ENCODE peak calls at places on chromosome 10, in six cellular contexts. One of them, this sample, is unnamed. For H3K4me1, the result is how much of the 10 kb centered on the place peaks cover.

GRCh38 chr10:62545667-62546066 is 171.5 kb downstream of the ZNF365 start:
- DNase-seq in pancreas: no peak
- DNase-seq in CD8-positive, alpha-beta T cell: no peak
- DNase-seq in sigmoid colon: peak
- DNase-seq in adrenal gland: peak
- DNase-seq in transverse colon: no peak
- DNase-seq in this sample: no peak

GRCh38 chr10:84138478-84139125 is 707 bp upstream of the GHITM start:
- DNase-seq in pancreas: peak
- DNase-seq in CD8-positive, alpha-beta T cell: peak
- DNase-seq in sigmoid colon: no peak
- DNase-seq in adrenal gland: peak
- DNase-seq in transverse colon: peak
- DNase-seq in this sample: peak

GRCh38 chr10:132539431-132539839 is 1.8 kb downstream of the INPP5A start:
- DNase-seq in pancreas: peak
- DNase-seq in CD8-positive, alpha-beta T cell: no peak
- DNase-seq in sigmoid colon: peak
- DNase-seq in adrenal gland: peak
- DNase-seq in transverse colon: peak
- DNase-seq in this sample: peak

GRCh38 chr10:72308320-72308987 is 34.7 kb downstream of the DDIT4 start:
- DNase-seq in pancreas: peak
- DNase-seq in CD8-positive, alpha-beta T cell: no peak
- DNase-seq in sigmoid colon: peak
- DNase-seq in adrenal gland: peak
- DNase-seq in transverse colon: peak
- DNase-seq in this sample: peak

GRCh38 chr10:49157229-49157628 is 23.4 kb upstream of the FAM170B start:
- DNase-seq in pancreas: no peak
- DNase-seq in CD8-positive, alpha-beta T cell: no peak
- DNase-seq in sigmoid colon: no peak
- DNase-seq in adrenal gland: no peak
- DNase-seq in transverse colon: no peak
- DNase-seq in this sample: no peak

GRCh38 chr10:58704226-58705200 is 191.8 kb downstream of the BICC1 start:
- DNase-seq in pancreas: no peak
- DNase-seq in CD8-positive, alpha-beta T cell: no peak
- DNase-seq in sigmoid colon: no peak
- DNase-seq in adrenal gland: no peak
- DNase-seq in transverse colon: no peak
- DNase-seq in this sample: no peak

GRCh38 chr10:61304751-61305150 is 148.4 kb downstream of the TMEM26 start:
- DNase-seq in pancreas: no peak
- DNase-seq in CD8-positive, alpha-beta T cell: no peak
- DNase-seq in sigmoid colon: no peak
- DNase-seq in adrenal gland: no peak
- DNase-seq in transverse colon: no peak
- DNase-seq in this sample: no peak

GRCh38 chr10:94361161-94361794 is 1.5 kb downstream of the NOC3L start:
- DNase-seq in pancreas: peak
- DNase-seq in CD8-positive, alpha-beta T cell: no peak
- DNase-seq in sigmoid colon: no peak
- DNase-seq in adrenal gland: peak
- DNase-seq in transverse colon: peak
- DNase-seq in this sample: no peak

GRCh38 chr10:17430647-17431355 is 23.6 kb downstream of the ST8SIA6 start:
- DNase-seq in pancreas: peak
- DNase-seq in CD8-positive, alpha-beta T cell: peak
- DNase-seq in sigmoid colon: peak
- DNase-seq in adrenal gland: peak
- DNase-seq in transverse colon: peak
- DNase-seq in this sample: peak

GRCh38 chr10:70424320-70424719 is 17.2 kb downstream of the NODAL start:
- DNase-seq in pancreas: no peak
- DNase-seq in CD8-positive, alpha-beta T cell: no peak
- DNase-seq in sigmoid colon: no peak
- DNase-seq in adrenal gland: no peak
- DNase-seq in transverse colon: no peak
- DNase-seq in this sample: no peak

GRCh38 chr10:22618081-22618785 is 96.1 kb downstream of the PIP4K2A start:
- DNase-seq in pancreas: no peak
- DNase-seq in CD8-positive, alpha-beta T cell: no peak
- DNase-seq in sigmoid colon: no peak
- DNase-seq in adrenal gland: peak
- DNase-seq in transverse colon: no peak
- DNase-seq in this sample: no peak

GRCh38 chr10:65769828-65770227 is 1156.0 kb upstream of the LRRTM3 start:
- DNase-seq in pancreas: no peak
- DNase-seq in CD8-positive, alpha-beta T cell: no peak
- DNase-seq in sigmoid colon: no peak
- DNase-seq in adrenal gland: no peak
- DNase-seq in transverse colon: no peak
- DNase-seq in this sample: no peak

GRCh38 chr10:77391605-77392235 is 245.9 kb downstream of the KCNMA1 start:
- DNase-seq in pancreas: peak
- DNase-seq in CD8-positive, alpha-beta T cell: no peak
- DNase-seq in sigmoid colon: peak
- DNase-seq in adrenal gland: peak
- DNase-seq in transverse colon: peak
- DNase-seq in this sample: peak

GRCh38 chr10:26238378-26238777 is 21.8 kb downstream of the GAD2 start:
- DNase-seq in pancreas: no peak
- DNase-seq in CD8-positive, alpha-beta T cell: no peak
- DNase-seq in sigmoid colon: no peak
- DNase-seq in adrenal gland: no peak
- DNase-seq in transverse colon: no peak
- DNase-seq in this sample: no peak

GRCh38 chr10:100529473-100530298 is at the start of gene NDUFB8:
- DNase-seq in pancreas: peak
- DNase-seq in CD8-positive, alpha-beta T cell: peak
- DNase-seq in sigmoid colon: peak
- DNase-seq in adrenal gland: peak
- DNase-seq in transverse colon: peak
- DNase-seq in this sample: peak

GRCh38 chr10:34791947-34792346 is 23.1 kb downstream of the PARD3 start:
- DNase-seq in pancreas: peak
- DNase-seq in CD8-positive, alpha-beta T cell: no peak
- DNase-seq in sigmoid colon: no peak
- DNase-seq in adrenal gland: no peak
- DNase-seq in transverse colon: no peak
- DNase-seq in this sample: no peak

GRCh38 chr10:13915710-13916109 is 328.9 kb downstream of the PRPF18 start:
- DNase-seq in pancreas: peak
- DNase-seq in CD8-positive, alpha-beta T cell: no peak
- DNase-seq in sigmoid colon: peak
- DNase-seq in adrenal gland: no peak
- DNase-seq in transverse colon: no peak
- DNase-seq in this sample: no peak

GRCh38 chr10:7544203-7544602 is 122.6 kb downstream of the ITIH5 start:
- DNase-seq in pancreas: no peak
- DNase-seq in CD8-positive, alpha-beta T cell: no peak
- DNase-seq in sigmoid colon: no peak
- DNase-seq in adrenal gland: no peak
- DNase-seq in transverse colon: no peak
- DNase-seq in this sample: no peak

GRCh38 chr10:58158806-58159205 is 108.9 kb downstream of the IPMK start:
- DNase-seq in pancreas: no peak
- DNase-seq in CD8-positive, alpha-beta T cell: no peak
- DNase-seq in sigmoid colon: no peak
- DNase-seq in adrenal gland: no peak
- DNase-seq in transverse colon: no peak
- DNase-seq in this sample: no peak

GRCh38 chr10:79404690-79405131 is 40.7 kb downstream of the ZCCHC24 start:
- DNase-seq in pancreas: no peak
- DNase-seq in CD8-positive, alpha-beta T cell: no peak
- DNase-seq in sigmoid colon: no peak
- DNase-seq in adrenal gland: no peak
- DNase-seq in transverse colon: peak
- DNase-seq in this sample: peak

GRCh38 chr10:84227810-84228209 is 2.5 kb upstream of the LRIT2 start:
- DNase-seq in pancreas: no peak
- DNase-seq in CD8-positive, alpha-beta T cell: no peak
- DNase-seq in sigmoid colon: no peak
- DNase-seq in adrenal gland: no peak
- DNase-seq in transverse colon: no peak
- DNase-seq in this sample: no peak

GRCh38 chr10:73732426-73732825 is 11.7 kb upstream of the SEC24C start:
- DNase-seq in pancreas: peak
- DNase-seq in CD8-positive, alpha-beta T cell: no peak
- DNase-seq in sigmoid colon: no peak
- DNase-seq in adrenal gland: no peak
- DNase-seq in transverse colon: no peak
- DNase-seq in this sample: peak

GRCh38 chr10:15660990-15661389 is 58.7 kb downstream of the ITGA8 start:
- DNase-seq in pancreas: no peak
- DNase-seq in CD8-positive, alpha-beta T cell: no peak
- DNase-seq in sigmoid colon: no peak
- DNase-seq in adrenal gland: no peak
- DNase-seq in transverse colon: no peak
- DNase-seq in this sample: no peak

GRCh38 chr10:52879181-52879607 is 106.6 kb upstream of the MBL2 start:
- DNase-seq in pancreas: no peak
- DNase-seq in CD8-positive, alpha-beta T cell: no peak
- DNase-seq in sigmoid colon: no peak
- DNase-seq in adrenal gland: no peak
- DNase-seq in transverse colon: no peak
- DNase-seq in this sample: no peak

GRCh38 chr10:121167534-121168243 is 316.5 kb downstream of the WDR11 start:
- DNase-seq in pancreas: no peak
- DNase-seq in CD8-positive, alpha-beta T cell: no peak
- DNase-seq in sigmoid colon: no peak
- DNase-seq in adrenal gland: no peak
- DNase-seq in transverse colon: peak
- DNase-seq in this sample: no peak

GRCh38 chr10:77925795-77926565 is 575 bp downstream of the DLG5 start:
- DNase-seq in pancreas: peak
- DNase-seq in CD8-positive, alpha-beta T cell: no peak
- DNase-seq in sigmoid colon: peak
- DNase-seq in adrenal gland: peak
- DNase-seq in transverse colon: peak
- DNase-seq in this sample: peak

GRCh38 chr10:132464256-132465192 is 67.5 kb downstream of the PWWP2B start:
- DNase-seq in pancreas: peak
- DNase-seq in CD8-positive, alpha-beta T cell: no peak
- DNase-seq in sigmoid colon: peak
- DNase-seq in adrenal gland: peak
- DNase-seq in transverse colon: peak
- DNase-seq in this sample: peak

GRCh38 chr10:116688241-116688711 is 54.1 kb downstream of the HSPA12A start:
- DNase-seq in pancreas: no peak
- DNase-seq in CD8-positive, alpha-beta T cell: no peak
- DNase-seq in sigmoid colon: peak
- DNase-seq in adrenal gland: no peak
- DNase-seq in transverse colon: no peak
- DNase-seq in this sample: no peak
- H3K4me1 ChIP-seq in pancreas: under half
- H3K4me1 ChIP-seq in CD8-positive, alpha-beta T cell: under half
- H3K4me1 ChIP-seq in sigmoid colon: under half
- H3K4me1 ChIP-seq in adrenal gland: under half
- H3K4me1 ChIP-seq in transverse colon: under half
- H3K4me1 ChIP-seq in this sample: under half

GRCh38 chr10:5504146-5505072 is 5.0 kb upstream of the CALML5 start:
- DNase-seq in pancreas: no peak
- DNase-seq in CD8-positive, alpha-beta T cell: no peak
- DNase-seq in sigmoid colon: peak
- DNase-seq in adrenal gland: no peak
- DNase-seq in transverse colon: peak
- DNase-seq in this sample: no peak
- H3K27ac ChIP-seq in pancreas: no peak
- H3K27ac ChIP-seq in CD8-positive, alpha-beta T cell: no peak
- H3K27ac ChIP-seq in sigmoid colon: no peak
- H3K27ac ChIP-seq in adrenal gland: no peak
- H3K27ac ChIP-seq in transverse colon: peak
- H3K27ac ChIP-seq in this sample: no peak

GRCh38 chr10:82938331-82938730 is 1063.3 kb downstream of the NRG3 start:
- DNase-seq in pancreas: no peak
- DNase-seq in CD8-positive, alpha-beta T cell: no peak
- DNase-seq in sigmoid colon: no peak
- DNase-seq in adrenal gland: no peak
- DNase-seq in transverse colon: no peak
- DNase-seq in this sample: no peak

GRCh38 chr10:82934947-82935346 is 1060.0 kb downstream of the NRG3 start:
- DNase-seq in pancreas: no peak
- DNase-seq in CD8-positive, alpha-beta T cell: no peak
- DNase-seq in sigmoid colon: no peak
- DNase-seq in adrenal gland: no peak
- DNase-seq in transverse colon: no peak
- DNase-seq in this sample: no peak

GRCh38 chr10:82932426-82932825 is 1057.4 kb downstream of the NRG3 start:
- DNase-seq in pancreas: no peak
- DNase-seq in CD8-positive, alpha-beta T cell: no peak
- DNase-seq in sigmoid colon: no peak
- DNase-seq in adrenal gland: no peak
- DNase-seq in transverse colon: no peak
- DNase-seq in this sample: no peak

DNA sequence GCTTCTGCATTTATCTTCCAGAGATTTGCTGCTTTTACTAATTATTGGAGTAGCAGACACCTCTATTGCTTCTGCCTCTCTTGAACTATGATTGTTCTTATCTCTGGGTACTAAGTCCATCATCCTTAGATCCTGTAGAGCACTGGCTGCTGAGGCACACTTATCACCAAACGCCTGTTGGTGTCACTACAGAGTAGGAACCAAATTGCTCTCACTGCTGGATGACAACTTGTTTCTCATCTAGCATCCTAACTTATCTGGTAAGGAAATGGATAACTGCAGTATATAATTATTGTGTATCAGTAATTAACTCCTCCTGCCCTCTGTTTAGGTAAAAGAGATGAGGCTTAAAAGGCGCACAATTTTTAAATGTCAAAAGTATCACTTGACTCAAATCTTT is 1059.4 kb downstream of the NRG3 start:
- DNase-seq in pancreas: no peak
- DNase-seq in CD8-positive, alpha-beta T cell: no peak
- DNase-seq in sigmoid colon: no peak
- DNase-seq in adrenal gland: no peak
- DNase-seq in transverse colon: no peak
- DNase-seq in this sample: no peak
- TF ChIP-seq CTCF in pancreas: no peak
- TF ChIP-seq CTCF in CD8-positive, alpha-beta T cell: no peak
- TF ChIP-seq CTCF in sigmoid colon: no peak
- TF ChIP-seq CTCF in adrenal gland: no peak
- TF ChIP-seq CTCF in transverse colon: no peak
- TF ChIP-seq CTCF in this sample: no peak

DNA sequence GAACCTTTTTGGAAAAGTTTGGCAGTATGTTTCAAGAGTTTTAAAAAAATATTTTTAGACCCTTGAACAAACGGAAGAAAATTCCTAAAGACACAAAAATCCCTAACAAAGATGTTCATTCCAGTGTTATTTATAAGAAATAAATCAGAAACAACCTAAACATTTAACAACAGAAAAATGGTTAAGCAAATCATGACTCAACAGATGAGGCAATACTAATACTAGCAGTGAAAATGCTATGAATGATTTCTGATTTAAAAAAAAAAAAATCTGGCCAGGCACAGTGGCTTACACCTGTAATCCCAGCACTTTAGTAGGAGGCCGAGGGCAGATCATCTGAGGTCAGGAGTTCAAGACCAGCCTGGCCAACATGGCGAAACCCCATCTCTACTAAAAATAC is 61.0 kb downstream of the ARHGAP12 start:
- DNase-seq in pancreas: no peak
- DNase-seq in CD8-positive, alpha-beta T cell: no peak
- DNase-seq in sigmoid colon: no peak
- DNase-seq in adrenal gland: no peak
- DNase-seq in transverse colon: no peak
- DNase-seq in this sample: no peak
- H3K4me1 ChIP-seq in pancreas: under half
- H3K4me1 ChIP-seq in CD8-positive, alpha-beta T cell: under half
- H3K4me1 ChIP-seq in sigmoid colon: under half
- H3K4me1 ChIP-seq in adrenal gland: under half
- H3K4me1 ChIP-seq in transverse colon: under half
- H3K4me1 ChIP-seq in this sample: under half

This sample was measured in ovary.